ENCODE peak calls at places on chromosomes 12 and 14, in seven cellular contexts. O is IMR-90, B is heart left ventricle, G is thyroid gland, U is body of pancreas, A is ovary, X is uterus. K is an unnamed sample.

GRCh38 chr12:108459106-108459505 is 56.0 kb upstream of the FICD start:
- DNase-seq in O (no peak), B (no peak), G (no peak), U (no peak), A (no peak), X (no peak), K (no peak)

GRCh38 chr12:132524405-132524804 is 34.5 kb downstream of the FBRSL1 start:
- DNase-seq in O (peak), B (no peak), G (peak), U (no peak), A (no peak), X (no peak), K (peak)

GRCh38 chr12:48002179-48002601 is 2.1 kb downstream of the COL2A1 start:
- DNase-seq in O (no peak), B (no peak), G (no peak), U (no peak), A (no peak), X (no peak), K (no peak)

GRCh38 chr14:106790189-106791036 is 1264.0 kb downstream of the TMEM121 start:
- DNase-seq in O (no peak), B (peak), G (peak), U (peak), A (peak), X (peak), K (peak)

GRCh38 chr14:86364634-86365033 is 834.7 kb downstream of the FLRT2 start:
- DNase-seq in O (no peak), B (no peak), G (no peak), U (no peak), A (no peak), X (no peak), K (no peak)

GRCh38 chr12:52805000-52805399 is 8.9 kb downstream of the KRT4 start:
- DNase-seq in O (no peak), B (no peak), G (no peak), U (no peak), A (no peak), X (no peak), K (no peak)

GRCh38 chr14:105168979-105169507 is 467 bp upstream of the JAG2 start:
- DNase-seq in O (no peak), B (peak), G (no peak), U (no peak), A (no peak), X (no peak), K (no peak)

GRCh38 chr14:91114079-91115065 is 499 bp downstream of the DGLUCY start:
- DNase-seq in O (peak), B (no peak), G (peak), U (peak), A (peak), X (peak), K (peak)

GRCh38 chr12:80778005-80778541 is 61.4 kb downstream of the MYF5 start:
- DNase-seq in O (peak), B (peak), G (peak), U (peak), A (peak), X (peak), K (no peak)

GRCh38 chr14:37090026-37090425 is 82.4 kb downstream of the SLC25A21 start:
- DNase-seq in O (no peak), B (no peak), G (no peak), U (no peak), A (no peak), X (no peak), K (no peak)

GRCh38 chr14:94680498-94681288 is 68.5 kb downstream of the SERPINA3 start:
- DNase-seq in O (no peak), B (no peak), G (no peak), U (no peak), A (no peak), X (peak), K (no peak)

GRCh38 chr12:105226219-105226618 is 9.8 kb downstream of the APPL2 start:
- DNase-seq in O (peak), B (no peak), G (peak), U (peak), A (peak), X (peak), K (no peak)

GRCh38 chr12:127538325-127538724 is 728.6 kb upstream of the TMEM132C start:
- DNase-seq in O (no peak), B (no peak), G (no peak), U (no peak), A (no peak), X (no peak), K (no peak)

GRCh38 chr12:108858399-108859074 is 1.2 kb upstream of the SSH1 start:
- DNase-seq in O (no peak), B (no peak), G (no peak), U (no peak), A (peak), X (peak), K (no peak)

GRCh38 chr14:88166616-88167015 is 156.5 kb downstream of the KCNK10 start:
- DNase-seq in O (peak), B (no peak), G (no peak), U (no peak), A (no peak), X (no peak), K (no peak)

GRCh38 chr12:6343518-6343917 is 1.6 kb upstream of the TNFRSF1A start:
- DNase-seq in O (no peak), B (no peak), G (no peak), U (no peak), A (no peak), X (no peak), K (no peak)

GRCh38 chr12:6338955-6339761 is 2.7 kb downstream of the TNFRSF1A start:
- DNase-seq in O (no peak), B (no peak), G (no peak), U (no peak), A (no peak), X (no peak), K (no peak)

GRCh38 chr12:6342140-6342889 is 439 bp upstream of the TNFRSF1A start:
- DNase-seq in O (no peak), B (no peak), G (no peak), U (no peak), A (no peak), X (no peak), K (no peak)

GRCh38 chr12:6340745-6341438 is 984 bp downstream of the TNFRSF1A start:
- DNase-seq in O (no peak), B (no peak), G (peak), U (peak), A (no peak), X (no peak), K (no peak)

DNA sequence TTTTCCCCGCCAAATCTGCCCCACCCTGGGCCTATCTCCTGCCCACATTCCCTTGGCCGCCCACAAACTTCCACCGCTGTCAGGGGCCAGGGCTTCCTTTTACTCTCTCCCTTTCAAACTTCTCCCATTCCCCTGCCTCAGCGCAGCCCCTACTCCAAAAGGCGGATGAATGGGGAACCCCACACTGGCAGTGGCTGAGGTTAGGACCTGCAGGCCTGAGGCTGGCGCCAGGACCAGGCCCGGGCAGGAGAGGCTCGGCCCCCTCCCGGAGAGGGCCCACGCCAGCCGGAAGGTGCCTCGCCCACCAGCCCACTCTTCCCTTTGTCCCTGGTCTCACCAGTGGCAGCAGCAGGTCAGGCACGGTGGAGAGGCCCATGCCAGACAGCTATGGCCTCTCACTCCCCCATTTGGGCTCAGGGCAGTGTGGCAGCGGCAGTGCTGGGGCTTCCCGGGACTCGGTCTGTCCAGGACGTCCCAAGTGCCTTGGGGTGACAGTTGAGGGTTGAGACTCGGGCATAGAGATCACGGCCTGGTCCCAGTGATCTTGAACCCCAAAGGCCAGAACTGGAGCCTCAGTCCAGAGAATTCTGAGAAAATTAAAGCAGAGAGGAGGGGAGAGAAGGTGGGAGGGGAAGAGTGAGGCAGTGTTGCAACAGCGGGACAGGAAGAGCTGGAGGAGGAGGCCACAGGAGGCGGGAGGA is at the start of gene TNFRSF1A:
- DNase-seq in O (peak), B (peak), G (peak), U (peak), A (peak), X (peak), K (no peak)
- TF ChIP-seq POLR2A in O (no peak), B (peak), G (peak), U (no peak), A (peak), X (peak), K (peak)

GRCh38 chr12:56151672-56152131 is 685 bp upstream of the MYL6B start:
- DNase-seq in O (no peak), B (no peak), G (peak), U (peak), A (no peak), X (no peak), K (no peak)
- TF ChIP-seq POLR2A in O (no peak), B (no peak), G (no peak), U (no peak), A (no peak), X (no peak), K (no peak)

DNA sequence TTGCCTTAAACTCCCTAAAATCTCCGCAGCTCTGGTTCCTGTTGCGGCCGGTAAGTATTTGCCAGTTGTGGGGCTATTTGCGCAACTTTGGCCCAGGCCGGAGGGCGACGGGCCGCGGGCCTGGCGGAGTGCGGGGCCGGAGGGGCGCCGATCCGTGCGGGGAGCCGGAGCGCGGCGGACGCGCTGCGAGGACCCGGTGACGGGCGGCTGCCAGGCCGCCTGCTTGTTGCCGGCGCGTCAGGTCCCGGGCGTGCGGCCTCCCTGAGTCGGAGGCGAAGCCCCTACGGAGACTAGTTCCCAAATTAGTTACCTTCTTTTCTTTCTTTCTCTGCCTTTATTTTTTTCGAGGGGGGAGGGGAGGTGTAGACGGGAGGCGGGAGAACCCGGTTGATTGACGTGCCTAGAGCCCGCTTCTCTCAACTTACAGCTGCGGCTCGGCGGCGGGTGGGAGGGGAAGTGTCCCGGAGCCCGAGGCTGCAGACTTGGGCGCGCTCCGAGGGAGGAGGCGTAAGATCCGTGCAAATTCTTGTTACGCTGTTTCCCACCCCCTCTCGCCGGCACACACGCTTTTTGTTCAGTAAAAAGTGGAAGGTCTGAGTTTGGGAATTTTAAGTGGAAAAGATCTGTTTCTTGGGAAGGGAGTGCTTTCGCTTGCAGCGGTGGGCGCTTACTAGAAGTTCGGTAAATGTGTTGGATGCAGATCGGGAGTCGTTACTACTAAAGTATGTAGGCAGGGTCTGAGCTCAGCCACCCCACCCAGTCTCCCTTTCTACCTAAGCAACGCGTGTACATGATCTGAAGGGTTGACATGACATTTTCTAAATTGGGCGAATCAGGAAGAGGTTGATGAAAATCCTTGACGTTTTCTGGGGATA is 564 bp downstream of the ZBTB1 start:
- DNase-seq in O (peak), B (peak), G (peak), U (peak), A (peak), X (peak), K (peak)
- TF ChIP-seq POLR2A in O (no peak), B (no peak), G (peak), U (peak), A (peak), X (peak), K (no peak)

DNA sequence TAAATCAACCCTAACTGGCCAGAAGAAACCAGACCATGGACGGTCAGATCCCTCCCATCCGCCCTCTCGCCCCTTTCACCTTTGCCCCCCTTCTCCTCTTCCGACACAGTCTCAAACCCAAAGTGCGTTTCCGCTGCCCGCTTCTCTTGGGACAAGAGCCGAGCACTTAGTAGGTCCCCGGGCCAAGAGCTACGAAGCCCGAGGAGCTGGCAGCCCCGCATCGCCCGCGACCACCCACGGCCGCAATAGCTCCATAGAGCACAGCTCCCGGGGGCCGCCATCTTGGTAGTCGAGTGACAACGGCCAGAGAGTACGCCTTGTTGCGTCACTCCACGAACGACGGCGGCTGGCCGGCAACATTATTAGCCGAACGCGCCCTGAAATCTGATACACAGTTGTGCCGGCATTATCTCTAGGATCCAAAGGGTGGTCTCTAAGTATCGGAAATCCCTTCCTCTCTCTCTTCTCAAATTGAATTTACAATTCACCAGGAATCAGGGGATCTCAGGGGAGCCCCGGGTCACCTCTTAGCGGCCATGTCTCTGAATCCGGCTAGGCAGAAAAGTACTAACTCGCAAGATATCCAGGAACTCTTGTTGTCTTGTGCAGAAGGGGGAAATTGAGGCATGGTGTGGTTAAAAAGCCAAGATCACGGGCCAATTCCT is at the start of gene COQ5:
- DNase-seq in O (peak), B (peak), G (peak), U (peak), A (peak), X (peak), K (peak)
- TF ChIP-seq POLR2A in O (peak), B (peak), G (peak), U (peak), A (peak), X (peak), K (peak)

DNA sequence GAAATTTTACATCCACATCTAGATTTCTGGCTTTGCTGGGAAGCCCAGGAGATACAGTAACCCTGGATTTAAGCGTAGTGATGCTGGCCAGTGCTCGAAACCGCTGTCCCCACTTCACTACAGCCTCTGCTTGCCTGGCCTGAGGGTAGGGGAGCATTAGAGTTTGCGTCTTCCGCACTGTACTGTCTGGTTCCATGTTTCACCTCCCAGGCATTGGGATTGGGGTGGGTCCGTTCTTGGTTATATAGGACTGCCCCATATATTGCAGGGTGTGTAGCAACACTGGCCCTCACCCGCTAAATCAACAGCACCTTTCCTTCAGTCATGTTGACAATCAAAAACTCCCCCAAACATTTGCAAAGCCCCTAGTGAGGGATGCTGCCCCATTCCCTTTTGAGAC is 240.8 kb downstream of the ZFP36L1 start:
- DNase-seq in O (no peak), B (no peak), G (no peak), U (no peak), A (no peak), X (no peak), K (no peak)
- TF ChIP-seq POLR2A in O (no peak), B (no peak), G (no peak), U (no peak), A (no peak), X (no peak), K (no peak)

K was measured in H54.